ENCODE peak calls at places on chromosomes 11 and 22, in five cellular contexts. N is GM12865; E is activated effector memory CD4-positive, alpha-beta T cell treated with anti-CD3 and anti-CD28 coated beads, Interleukin-2, amount 50 U/mL, for 16 hours; S is iris pigment epithelial cell; G is ecto neural progenitor cell. P is an unnamed sample.

GRCh38 chr11:60625262-60625661 is 74.2 kb upstream of the MS4A8 start:
- DNase-seq in S (peak), G (no peak), E (no peak), N (peak), P (peak)

GRCh38 chr11:128422576-128423370 is 164.6 kb downstream of the ETS1 start:
- DNase-seq in E (peak), G (no peak), N (peak), S (no peak), P (no peak)

GRCh38 chr11:3138178-3139085 is 26.7 kb downstream of the OSBPL5 start:
- DNase-seq in E (no peak), N (no peak), S (no peak), G (no peak), P (no peak)

GRCh38 chr11:11501546-11502274 is 120.1 kb downstream of the GALNT18 start:
- DNase-seq in S (no peak), G (no peak), N (no peak), E (no peak), P (no peak)

GRCh38 chr11:69514771-69515170 is 33.3 kb downstream of the LINC01488 start:
- DNase-seq in G (no peak), N (no peak), S (no peak), E (no peak), P (no peak)

GRCh38 chr11:35990170-35990569 is 46.3 kb downstream of the LDLRAD3 start:
- DNase-seq in N (no peak), G (no peak), S (no peak), E (no peak), P (no peak)

GRCh38 chr22:29816980-29817379 is 21.1 kb downstream of the ASCC2 start:
- DNase-seq in N (no peak), E (no peak), G (no peak), S (no peak), P (no peak)

GRCh38 chr22:38402204-38402603 is 52.8 kb downstream of the KCNJ4 start:
- DNase-seq in N (no peak), G (peak), E (no peak), S (no peak), P (no peak)

GRCh38 chr11:33936745-33937612 is 45.1 kb upstream of the LMO2 start:
- DNase-seq in N (no peak), E (no peak), G (no peak), S (peak), P (peak)

GRCh38 chr11:88886796-88887195 is 179.0 kb downstream of the GRM5 start:
- DNase-seq in E (peak), G (no peak), S (peak), N (peak), P (peak)

GRCh38 chr11:2702771-2703486 is 3.1 kb upstream of the KCNQ1OT1 start:
- DNase-seq in S (no peak), E (peak), N (no peak), G (no peak), P (no peak)

GRCh38 chr11:73240190-73240781 is 22.2 kb downstream of the P2RY2 start:
- DNase-seq in G (no peak), E (peak), N (no peak), S (peak), P (no peak)

GRCh38 chr11:61477734-61478148 is 30.8 kb upstream of the LRRC10B start:
- DNase-seq in E (peak), S (no peak), G (peak), N (peak), P (no peak)

GRCh38 chr11:116986521-116987105 is 111.6 kb downstream of the SIK3 start:
- DNase-seq in S (peak), N (peak), E (no peak), G (no peak), P (no peak)

GRCh38 chr22:49838771-49839717 is 11.4 kb upstream of the BRD1 start:
- DNase-seq in E (peak), S (peak), N (peak), G (no peak), P (no peak)

P was measured in pulmonary artery endothelial cell.